ENCODE peak calls at places on chromosomes 12 and 14, in four cellular contexts. T is natural killer cell, C is aorta, S is dermis blood vessel endothelial cell. O is an unnamed sample.

GRCh38 chr14:80850197-80850814 is 91.2 kb downstream of the CEP128 start:
- DNase-seq in T (no peak), C (no peak), S (peak), O (no peak)

GRCh38 chr12:98227162-98227561 is 288.2 kb upstream of the TMPO start:
- DNase-seq in T (no peak), C (no peak), S (peak), O (no peak)

GRCh38 chr12:54141534-54142475 is 47.0 kb downstream of the SMUG1 start:
- DNase-seq in T (no peak), C (peak), S (no peak), O (no peak)

GRCh38 chr14:34843011-34843554 is 32.1 kb downstream of the BAZ1A start:
- DNase-seq in T (no peak), C (no peak), S (peak), O (no peak)

GRCh38 chr12:116818948-116819832 is 62.1 kb downstream of the HRK start:
- DNase-seq in T (peak), C (peak), S (peak), O (peak)

GRCh38 chr12:15200703-15201102 is 20.5 kb downstream of the RERG start:
- DNase-seq in T (no peak), C (no peak), S (no peak), O (no peak)

GRCh38 chr12:105455250-105455649 is 124.8 kb downstream of the C12orf75 start:
- DNase-seq in T (no peak), C (no peak), S (no peak), O (no peak)

GRCh38 chr12:28257411-28257810 is 67.2 kb downstream of the CCDC91 start:
- DNase-seq in T (no peak), C (no peak), S (no peak), O (no peak)

GRCh38 chr12:132435486-132436187 is 54.3 kb upstream of the FBRSL1 start:
- DNase-seq in T (no peak), C (no peak), S (no peak), O (no peak)

GRCh38 chr12:45231515-45232145 is 15.7 kb downstream of the ANO6 start:
- DNase-seq in T (no peak), C (no peak), S (peak), O (no peak)

GRCh38 chr12:130876758-130877157 is 4.9 kb downstream of the RAN start:
- DNase-seq in T (no peak), C (no peak), S (no peak), O (no peak)

GRCh38 chr12:20376984-20377383 is 8.6 kb downstream of the PDE3A start:
- DNase-seq in T (no peak), C (no peak), S (peak), O (no peak)

GRCh38 chr12:121001841-121002483 is 14.3 kb downstream of the C12orf43 start:
- DNase-seq in T (no peak), C (peak), S (peak), O (no peak)